ENCODE peak calls at places on chromosomes 7 and 10, in four cellular contexts. L, K, Z and D are unnamed samples.

GRCh38 chr10:50992972-50993766 is 81.1 kb upstream of the PRKG1 start:
- DNase-seq in L (peak; percentile 65), K (no peak), Z (peak; percentile 64), D (peak; percentile 25)

GRCh38 chr7:374706-375490 is 84.9 kb downstream of the FOXL3 start:
- DNase-seq in L (no peak), K (peak; percentile 13), Z (no peak), D (peak; percentile 12)

GRCh38 chr7:93799750-93800357 is 90.7 kb downstream of the TFPI2 start:
- DNase-seq in L (peak; percentile 19), K (no peak), Z (no peak), D (no peak)

GRCh38 chr7:153017197-153017596 is 257.6 kb downstream of the ACTR3B start:
- DNase-seq in L (no peak), K (no peak), Z (no peak), D (no peak)

GRCh38 chr10:33664070-33664469 is 329.6 kb upstream of the NRP1 start:
- DNase-seq in L (no peak), K (no peak), Z (no peak), D (no peak)

GRCh38 chr10:54477738-54478137 is 323.3 kb downstream of the PCDH15 start:
- DNase-seq in L (no peak), K (no peak), Z (no peak), D (no peak)

GRCh38 chr10:127151541-127151940 is 44.9 kb downstream of the INSYN2A start:
- DNase-seq in L (no peak), K (no peak), Z (no peak), D (no peak)

GRCh38 chr10:28180654-28181053 is 122.2 kb downstream of the MPP7 start:
- DNase-seq in L (no peak), K (no peak), Z (peak; percentile 22), D (no peak)

GRCh38 chr10:7314068-7314646 is 96.7 kb downstream of the SFMBT2 start:
- DNase-seq in L (no peak), K (no peak), Z (no peak), D (no peak)

GRCh38 chr7:98133621-98134266 is 27.1 kb downstream of the LMTK2 start:
- DNase-seq in L (no peak), K (no peak), Z (no peak), D (no peak)

GRCh38 chr10:3270597-3270996 is 98.0 kb upstream of the PITRM1 start:
- DNase-seq in L (peak; percentile 5), K (no peak), Z (no peak), D (peak; percentile 29)

GRCh38 chr10:71368639-71369038 is 28.1 kb upstream of the CDH23 start:
- DNase-seq in L (no peak), K (no peak), Z (no peak), D (no peak)

GRCh38 chr7:51639661-51640340 is 323.2 kb upstream of the COBL start:
- DNase-seq in L (no peak), K (no peak), Z (no peak), D (no peak)

GRCh38 chr10:24974978-24975377 is 22.6 kb upstream of the PRTFDC1 start:
- DNase-seq in L (no peak), K (no peak), Z (peak; percentile 52), D (no peak)

GRCh38 chr10:78357027-78357672 is 323.5 kb downstream of the RPS24 start:
- DNase-seq in L (no peak), K (no peak), Z (no peak), D (no peak)

GRCh38 chr7:144818516-144818915 is 17.3 kb downstream of the TPK1 start:
- DNase-seq in L (no peak), K (no peak), Z (peak; percentile 21), D (no peak)

GRCh38 chr7:21603477-21603876 is 60.6 kb downstream of the DNAH11 start:
- DNase-seq in L (no peak), K (no peak), Z (no peak), D (no peak)

GRCh38 chr7:30692438-30692837 is 10.2 kb upstream of the CRHR2 start:
- DNase-seq in L (no peak), K (no peak), Z (no peak), D (no peak)

GRCh38 chr10:124035928-124036558 is 57.4 kb downstream of the CHST15 start:
- DNase-seq in L (no peak), K (peak; percentile 34), Z (no peak), D (peak; percentile 71)

GRCh38 chr10:93703066-93703465 is 674 bp upstream of the FRA10AC1 start:
- DNase-seq in L (no peak), K (no peak), Z (no peak), D (no peak)

GRCh38 chr10:91409069-91409868 is 875 bp upstream of the HECTD2 start:
- DNase-seq in L (peak; percentile 69), K (no peak), Z (peak; percentile 73), D (peak; percentile 90)

GRCh38 chr10:114328876-114329275 is 75.4 kb downstream of the AFAP1L2 start:
- DNase-seq in L (no peak), K (no peak), Z (no peak), D (no peak)

GRCh38 chr7:91657386-91658120 is 222.9 kb downstream of the MTERF1 start:
- DNase-seq in L (peak; percentile 55), K (no peak), Z (peak; percentile 72), D (no peak)

GRCh38 chr10:76080991-76081390 is 649.6 kb downstream of the LRMDA start:
- DNase-seq in L (no peak), K (no peak), Z (peak; percentile 29), D (no peak)

GRCh38 chr7:101378808-101379207 is 16.1 kb downstream of the COL26A1 start:
- DNase-seq in L (peak; percentile 52), K (no peak), Z (no peak), D (no peak)

GRCh38 chr10:14674376-14675050 is 100.2 kb downstream of the FAM107B start:
- DNase-seq in L (no peak), K (no peak), Z (no peak), D (peak; percentile 69)

GRCh38 chr7:111138196-111138569 is 47.3 kb downstream of the LRRN3 start:
- DNase-seq in L (no peak), K (peak; percentile 40), Z (peak; percentile 56), D (no peak)

GRCh38 chr10:59088912-59089573 is 87.4 kb upstream of the PHYHIPL start:
- DNase-seq in L (no peak), K (no peak), Z (no peak), D (no peak)

GRCh38 chr7:2019693-2020511 is 212.8 kb downstream of the MAD1L1 start:
- DNase-seq in L (no peak), K (peak; percentile 35), Z (peak; percentile 79), D (peak; percentile 30)

GRCh38 chr10:91610444-91610843 is 22.4 kb downstream of the PPP1R3C start:
- DNase-seq in L (no peak), K (no peak), Z (no peak), D (no peak)

GRCh38 chr7:107505997-107506682 is 36.3 kb downstream of the GPR22 start:
- DNase-seq in L (no peak), K (no peak), Z (no peak), D (peak; percentile 91)

GRCh38 chr7:100444311-100445278 is 8.3 kb upstream of the PPP1R35 start:
- DNase-seq in L (no peak), K (no peak), Z (peak; percentile 38), D (no peak)

GRCh38 chr10:126177414-126178030 is 210.8 kb downstream of the ADAM12 start:
- DNase-seq in L (no peak), K (no peak), Z (no peak), D (no peak)

GRCh38 chr7:149868638-149869290 is 5.0 kb upstream of the ATP6V0E2 start:
- DNase-seq in L (peak; percentile 36), K (peak; percentile 19), Z (no peak), D (no peak)

GRCh38 chr10:63256047-63256773 is 123.1 kb downstream of the NRBF2 start:
- DNase-seq in L (no peak), K (no peak), Z (no peak), D (peak; percentile 22)
- H3K27ac ChIP-seq in L (peak overlapping the region; percentile 22), K (no peak overlapping the region), Z (no peak overlapping the region), D (no peak overlapping the region)

GRCh38 chr10:13382759-13383753 is 35.0 kb upstream of the SEPHS1 start:
- DNase-seq in L (no peak), K (no peak), Z (no peak), D (peak; percentile 60)
- H3K4me3 ChIP-seq in L (no peak overlapping the region), K (no peak overlapping the region), Z (no peak overlapping the region), D (peak overlapping the region; percentile 32)

GRCh38 chr7:36288501-36288900 is 101.2 kb upstream of the ANLN start:
- DNase-seq in L (no peak), K (no peak), Z (no peak), D (no peak)

GRCh38 chr7:36286688-36287087 is 103.0 kb upstream of the ANLN start:
- DNase-seq in L (no peak), K (no peak), Z (no peak), D (no peak)

GRCh38 chr7:36291387-36292316 is 98.0 kb upstream of the ANLN start:
- DNase-seq in L (peak; percentile 90), K (peak; percentile 74), Z (peak; percentile 75), D (peak; percentile 91)

GRCh38 chr7:36287371-36288241 is 102.1 kb upstream of the ANLN start:
- DNase-seq in L (no peak), K (no peak), Z (no peak), D (no peak)

GRCh38 chr7:36289833-36290661 is 99.6 kb upstream of the ANLN start:
- DNase-seq in L (no peak), K (no peak), Z (no peak), D (peak; percentile 97)
- H3K27ac ChIP-seq in L (no peak overlapping the region), K (no peak overlapping the region), Z (no peak overlapping the region), D (peak overlapping the region; percentile 97)

DNA sequence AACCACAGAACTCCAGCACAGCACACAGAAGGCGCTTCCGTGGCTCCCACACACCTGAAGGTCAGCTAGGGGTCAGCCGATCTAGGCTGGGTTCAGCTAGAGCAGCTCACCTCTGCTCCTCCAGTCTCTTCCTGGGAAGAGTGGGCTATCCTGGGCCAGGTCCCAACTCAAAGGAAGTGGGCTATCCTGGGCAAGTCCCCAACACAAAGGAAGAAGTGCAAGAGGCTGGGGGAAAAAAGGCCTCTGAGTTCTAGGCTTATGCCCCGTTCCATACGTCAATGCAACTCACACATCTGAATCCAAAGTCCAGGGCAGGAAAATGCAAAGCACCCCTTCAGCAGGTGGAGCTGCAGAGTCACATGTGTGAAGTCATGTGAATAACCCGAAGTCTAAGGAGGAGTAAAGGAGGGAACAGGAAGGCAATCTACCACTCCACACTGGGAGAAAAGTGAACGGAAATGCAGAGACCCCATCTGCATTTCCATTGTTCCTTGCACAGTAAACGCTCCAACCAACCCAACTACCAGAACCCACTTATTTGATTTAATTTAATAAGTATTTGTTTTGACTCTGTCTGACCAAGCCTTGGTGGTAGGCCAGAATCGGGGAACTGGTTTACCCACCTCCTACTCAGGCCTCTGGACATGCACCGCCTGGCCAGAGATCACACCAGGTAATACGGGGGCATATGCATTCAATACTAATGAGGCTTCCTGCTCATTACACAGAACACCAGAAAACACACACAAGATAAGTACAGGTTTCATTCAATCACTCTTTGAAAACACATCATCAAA is 95.5 kb upstream of the RNF32 start:
- DNase-seq in L (no peak), K (no peak), Z (no peak), D (no peak)
- H3K4me3 ChIP-seq in L (no peak overlapping the region), K (no peak overlapping the region), Z (no peak overlapping the region), D (no peak overlapping the region)

GRCh38 chr7:47720907-47721244 is 139.0 kb upstream of the TNS3 start:
- DNase-seq in L (no peak), K (no peak), Z (no peak), D (no peak)
- H3K27ac ChIP-seq in L (no peak overlapping the region), K (no peak overlapping the region), Z (no peak overlapping the region), D (no peak overlapping the region)

GRCh38 chr7:105013818-105014724 is at the start of gene KMT2E:
- DNase-seq in L (peak; percentile 92), K (peak; percentile 94), Z (peak; percentile 77), D (peak; percentile 90)
- H3K4me3 ChIP-seq in L (peak within 1 kb of the TSS; percentile 81), K (peak within 1 kb of the TSS; percentile 99), Z (peak within 1 kb of the TSS; percentile 99), D (peak within 1 kb of the TSS; percentile 77)